ENCODE peak calls at places on chromosomes 2 and 18, in six cellular contexts. N is A549, V is sigmoid colon, W is adrenal gland, T is GM12878, B is suprapubic skin. J is an unnamed sample.

GRCh38 chr2:18387479-18388206 is 172.8 kb downstream of the RDH14 start:
- DNase-seq in W (peak), T (peak), N (peak), V (peak), B (peak), J (peak)

GRCh38 chr2:145723872-145724271 is 1204.0 kb upstream of the ZEB2 start:
- DNase-seq in B (no peak), V (no peak), T (no peak), W (no peak), N (no peak), J (no peak)

GRCh38 chr2:38602136-38602731 is 494 bp downstream of the HNRNPLL start:
- DNase-seq in B (peak), N (peak), T (no peak), V (peak), W (peak), J (no peak)

GRCh38 chr2:108855194-108855593 is 68.6 kb downstream of the CCDC138 start:
- DNase-seq in B (no peak), V (no peak), N (peak), W (no peak), T (no peak), J (no peak)

GRCh38 chr2:95043300-95043786 is 17.8 kb downstream of the MAL start:
- DNase-seq in V (peak), N (no peak), B (no peak), T (peak), W (peak), J (peak)

GRCh38 chr2:112582314-112582746 is 2.1 kb upstream of the CHCHD5 start:
- DNase-seq in B (no peak), T (no peak), V (no peak), W (peak), N (peak), J (peak)

GRCh38 chr2:208584387-208584965 is 177.9 kb downstream of the PTH2R start:
- DNase-seq in W (no peak), N (no peak), V (no peak), T (no peak), B (no peak), J (no peak)

GRCh38 chr2:239343946-239344856 is 56.6 kb downstream of the HDAC4 start:
- DNase-seq in W (no peak), T (no peak), V (no peak), N (no peak), B (no peak), J (no peak)

GRCh38 chr2:113162173-113162572 is 11.6 kb upstream of the PSD4 start:
- DNase-seq in N (no peak), B (no peak), W (no peak), T (no peak), V (no peak), J (no peak)

GRCh38 chr2:173520918-173521317 is 166.2 kb downstream of the CDCA7 start:
- DNase-seq in T (no peak), N (no peak), W (no peak), B (no peak), V (no peak), J (no peak)

GRCh38 chr2:176092270-176093144 is at the start of gene HOXD13:
- DNase-seq in W (no peak), N (no peak), V (peak), T (no peak), B (peak), J (no peak)

GRCh38 chr2:224930124-224930523 is 112.1 kb downstream of the DOCK10 start:
- DNase-seq in B (no peak), T (no peak), N (no peak), V (no peak), W (no peak), J (no peak)

GRCh38 chr18:10169064-10169562 is 255.3 kb downstream of the VAPA start:
- DNase-seq in B (no peak), V (no peak), N (no peak), T (no peak), W (no peak), J (no peak)

GRCh38 chr2:31138037-31138962 is at the start of gene GALNT14:
- DNase-seq in B (no peak), V (peak), W (peak), N (peak), T (no peak), J (no peak)

GRCh38 chr2:98505991-98506664 is 61.5 kb downstream of the INPP4A start:
- DNase-seq in B (no peak), T (no peak), V (peak), W (no peak), N (no peak), J (no peak)

GRCh38 chr2:213187833-213188532 is 36.6 kb upstream of the IKZF2 start:
- DNase-seq in T (no peak), V (no peak), B (no peak), W (no peak), N (peak), J (no peak)

GRCh38 chr2:104844813-104845551 is 8.9 kb upstream of the POU3F3 start:
- DNase-seq in V (no peak), W (no peak), N (no peak), B (no peak), T (no peak), J (no peak)

GRCh38 chr2:234116050-234116449 is 65.5 kb downstream of the SPP2 start:
- DNase-seq in T (no peak), B (no peak), V (no peak), N (no peak), W (no peak), J (no peak)

GRCh38 chr18:60277855-60278480 is 94.6 kb downstream of the MC4R start:
- DNase-seq in W (no peak), T (no peak), B (no peak), N (no peak), V (no peak), J (no peak)

GRCh38 chr2:29811378-29811777 is 110.0 kb downstream of the ALK start:
- DNase-seq in T (no peak), V (no peak), N (no peak), B (no peak), W (no peak), J (no peak)

GRCh38 chr2:78417355-78417754 is 608.1 kb upstream of the REG3G start:
- DNase-seq in T (no peak), V (no peak), N (no peak), B (no peak), W (no peak), J (no peak)

GRCh38 chr2:197904446-197904845 is 100.1 kb downstream of the PLCL1 start:
- DNase-seq in N (no peak), B (no peak), V (no peak), W (no peak), T (peak), J (no peak)

GRCh38 chr2:51222106-51222505 is 190.2 kb upstream of the NRXN1 start:
- DNase-seq in V (no peak), B (no peak), T (no peak), W (no peak), N (no peak), J (no peak)

GRCh38 chr2:215717627-215718412 is 282.0 kb upstream of the FN1 start:
- DNase-seq in B (no peak), T (no peak), V (no peak), W (no peak), N (no peak), J (no peak)

GRCh38 chr2:215722125-215722524 is 286.3 kb upstream of the FN1 start:
- DNase-seq in V (peak), B (no peak), N (no peak), W (no peak), T (no peak), J (no peak)

GRCh38 chr2:215716971-215717370 is 281.1 kb upstream of the FN1 start:
- DNase-seq in W (no peak), T (no peak), V (no peak), B (no peak), N (no peak), J (no peak)

GRCh38 chr2:215718426-215718825 is 282.6 kb upstream of the FN1 start:
- DNase-seq in B (no peak), T (no peak), V (no peak), W (no peak), N (no peak), J (no peak)

DNA sequence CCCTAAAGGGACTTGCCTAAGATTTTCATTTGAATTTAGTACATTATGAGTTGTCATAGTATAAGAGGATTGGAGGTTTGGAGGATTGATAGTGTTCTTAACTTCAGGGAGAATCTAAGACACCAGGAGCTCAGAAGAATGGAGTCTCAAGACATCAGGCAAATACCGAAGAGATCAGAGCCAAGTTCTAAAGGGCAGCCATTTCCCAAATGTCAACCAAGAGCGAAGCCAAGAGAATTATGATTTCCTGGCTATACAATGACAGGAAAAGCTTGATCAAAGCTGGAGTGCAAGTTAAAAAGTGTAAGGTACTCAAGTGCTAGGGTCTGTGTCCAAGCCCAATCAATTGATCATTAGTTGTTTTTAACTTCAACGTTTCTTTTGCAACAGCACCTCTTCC is 283.0 kb upstream of the FN1 start:
- DNase-seq in V (no peak), W (no peak), N (no peak), T (no peak), B (no peak), J (no peak)
- TF ChIP-seq POLR2A in V (no peak), W (no peak), N (no peak), T (no peak), B (no peak), J (no peak)

DNA sequence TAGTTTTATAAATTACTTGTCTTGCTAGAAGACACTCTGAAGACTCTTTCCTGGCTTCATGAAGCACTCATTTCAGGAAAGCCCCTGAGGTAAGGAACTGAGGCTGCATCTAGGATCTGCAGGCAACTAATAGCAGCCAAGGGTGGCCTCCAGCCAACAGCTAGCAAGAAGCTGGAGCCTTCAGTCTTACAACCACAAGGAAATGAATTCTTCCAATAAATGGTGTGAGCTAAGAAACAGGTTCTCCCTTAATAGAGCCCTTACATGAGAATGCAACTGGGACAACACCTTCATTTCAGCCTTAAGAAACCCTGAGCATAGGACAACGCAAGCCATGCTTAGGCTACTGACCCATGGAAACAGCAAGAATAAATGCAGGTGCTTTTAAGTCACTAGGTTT is 254.6 kb upstream of the RBBP8 start:
- DNase-seq in N (no peak), V (no peak), B (no peak), T (no peak), W (no peak), J (no peak)
- H3K27ac ChIP-seq in N (no peak), V (no peak), B (no peak), T (no peak), W (no peak), J (no peak)

GRCh38 chr2:119432882-119433522 is 1.3 kb downstream of the TMEM37 start:
- DNase-seq in T (no peak), N (no peak), B (peak), W (no peak), V (no peak), J (no peak)

GRCh38 chr2:119435148-119435952 is 3.7 kb downstream of the TMEM37 start:
- DNase-seq in W (no peak), T (no peak), V (no peak), N (no peak), B (no peak), J (no peak)

GRCh38 chr2:119431976-119432881 is 575 bp downstream of the TMEM37 start:
- DNase-seq in N (no peak), B (peak), W (peak), V (peak), T (no peak), J (no peak)

GRCh38 chr2:119434664-119435063 is 3.0 kb downstream of the TMEM37 start:
- DNase-seq in B (no peak), V (no peak), T (no peak), N (no peak), W (no peak), J (no peak)

DNA sequence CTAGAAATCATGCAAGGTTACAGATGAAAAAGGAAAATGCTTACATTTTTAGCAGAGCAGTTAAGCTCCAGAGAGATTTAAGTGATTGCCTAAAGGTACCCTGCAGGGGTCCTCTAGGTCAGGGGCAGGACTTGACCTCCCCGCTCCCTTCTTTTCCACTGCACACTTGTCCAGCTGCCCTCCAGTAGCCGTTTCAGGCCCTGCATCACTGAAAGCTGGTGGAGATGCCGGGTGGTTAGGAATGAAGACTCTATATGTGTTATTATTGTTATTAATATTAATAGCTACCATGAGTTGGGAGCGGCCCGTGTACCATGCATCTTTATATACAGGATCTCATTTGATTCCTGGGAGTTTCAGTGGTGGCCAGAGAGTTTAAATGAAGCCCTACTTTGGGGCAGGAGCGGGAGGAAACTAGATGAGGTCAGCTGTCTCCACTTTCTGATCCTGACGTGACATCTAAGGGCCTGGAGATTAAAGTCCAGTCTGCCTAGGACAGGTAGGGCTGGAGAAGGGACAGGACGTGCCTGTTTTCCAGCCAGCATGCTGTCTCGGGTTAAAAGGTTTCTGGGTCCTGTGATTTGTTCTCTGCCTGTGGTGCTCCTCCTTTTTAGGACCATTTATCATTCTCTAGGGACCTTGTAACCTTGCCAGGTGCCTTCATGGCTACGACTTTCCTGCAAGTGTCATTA is 2.1 kb downstream of the TMEM37 start:
- DNase-seq in T (no peak), B (no peak), W (no peak), N (no peak), V (no peak), J (no peak)
- TF ChIP-seq POLR2A in T (no peak), B (no peak), W (no peak), N (no peak), V (no peak), J (no peak)

GRCh38 chr2:166892397-166892796 is 4.1 kb downstream of the XIRP2 start:
- DNase-seq in W (no peak), N (no peak), T (no peak), B (no peak), V (no peak), J (no peak)

GRCh38 chr2:166899676-166900075 is 11.4 kb downstream of the XIRP2 start:
- DNase-seq in T (no peak), V (no peak), N (no peak), B (no peak), W (no peak), J (no peak)

GRCh38 chr2:166895243-166895642 is 7.0 kb downstream of the XIRP2 start:
- DNase-seq in W (no peak), N (no peak), T (no peak), V (no peak), B (no peak), J (no peak)

GRCh38 chr2:166900700-166901099 is 12.4 kb downstream of the XIRP2 start:
- DNase-seq in T (no peak), V (no peak), N (peak), B (no peak), W (no peak), J (no peak)

DNA sequence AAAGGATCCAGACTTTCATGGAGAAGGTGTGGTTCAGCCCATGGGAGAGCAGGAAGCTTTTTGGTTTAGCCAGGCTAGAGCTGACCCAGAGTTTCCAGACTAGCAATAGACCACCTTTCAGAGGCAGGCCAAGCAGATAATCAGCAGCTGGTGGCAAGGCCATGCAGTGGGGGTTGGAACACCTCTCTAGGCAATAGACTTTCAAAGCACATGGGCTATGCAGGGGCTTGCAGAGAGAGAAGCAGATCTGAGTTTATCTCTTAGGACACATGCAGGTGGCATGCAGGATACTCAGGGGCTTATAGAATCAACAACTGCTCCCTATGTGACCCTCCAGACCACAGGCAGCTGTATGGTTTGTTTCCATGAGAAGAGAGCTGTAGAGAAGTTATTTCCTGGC is 9.4 kb downstream of the XIRP2 start:
- DNase-seq in N (no peak), T (no peak), B (no peak), V (no peak), W (no peak), J (no peak)
- H3K27ac ChIP-seq in N (no peak), T (no peak), B (no peak), V (no peak), W (no peak), J (no peak)

GRCh38 chr18:31042391-31043181 is at the start of gene DSC3:
- DNase-seq in B (peak), N (peak), W (no peak), V (no peak), T (no peak), J (no peak)
- TF ChIP-seq POLR2A in B (peak), N (no peak), W (no peak), V (no peak), T (no peak), J (no peak)

DNA sequence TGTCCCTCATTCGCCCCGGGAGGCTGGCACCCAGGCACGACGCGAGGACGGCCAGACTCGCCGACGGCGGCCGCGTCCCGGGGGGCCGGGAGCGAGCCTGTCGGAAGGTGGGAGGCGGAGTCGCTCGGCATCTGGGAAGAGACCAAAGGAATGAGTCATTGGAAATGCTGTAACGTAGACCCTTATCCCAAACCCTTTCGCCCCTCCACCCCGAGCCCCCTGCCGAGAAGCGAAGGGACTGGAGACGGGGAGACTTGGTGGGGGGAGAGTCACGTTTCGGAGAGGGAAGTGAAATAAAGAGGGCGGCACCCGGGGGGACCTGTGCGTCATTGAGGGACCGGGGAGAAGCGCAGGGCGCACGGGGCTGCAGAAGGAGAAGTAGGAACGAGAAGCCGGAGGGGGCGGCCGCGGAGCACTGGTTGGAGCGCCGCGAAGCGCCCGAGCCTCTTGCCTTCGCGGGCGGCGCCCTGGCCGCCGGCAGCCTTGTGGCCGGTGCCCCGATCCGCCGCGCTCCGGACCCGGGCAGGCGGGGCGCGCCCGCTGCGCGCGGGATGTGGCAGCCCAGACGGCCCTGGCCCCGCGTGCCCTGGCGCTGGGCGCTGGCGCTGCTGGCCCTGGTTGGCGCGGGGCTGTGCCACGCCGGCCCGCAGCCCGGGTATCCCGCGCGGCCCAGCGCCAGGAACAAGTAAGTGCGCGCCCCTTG is at the start of gene EMILIN2:
- DNase-seq in T (no peak), N (no peak), B (peak), W (peak), V (peak), J (peak)
- H3K27ac ChIP-seq in T (no peak), N (no peak), B (peak), W (no peak), V (peak), J (peak)

DNA sequence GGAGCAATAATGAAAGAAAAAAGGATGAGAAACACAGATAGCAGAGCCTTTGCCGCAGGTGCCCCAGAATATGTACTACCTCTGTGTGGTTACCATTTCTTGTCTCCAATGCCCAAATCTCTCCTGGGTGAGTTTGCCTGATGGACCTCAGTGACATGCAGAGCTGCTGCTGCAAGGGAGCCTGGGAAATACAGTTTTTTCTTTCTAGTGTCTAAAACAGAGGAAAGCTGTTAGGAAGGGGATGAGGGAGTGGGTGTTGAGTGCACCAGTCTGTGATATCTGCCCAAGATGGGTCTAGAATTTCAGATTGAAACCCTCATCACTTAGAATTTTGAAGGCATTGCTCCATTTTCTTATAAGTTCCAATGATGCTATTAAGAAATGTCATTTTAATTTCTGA is 9.9 kb upstream of the MBOAT2 start:
- DNase-seq in N (no peak), V (no peak), B (no peak), W (no peak), T (no peak), J (no peak)
- TF ChIP-seq POLR2A in N (no peak), V (no peak), B (no peak), W (no peak), T (no peak), J (no peak)

DNA sequence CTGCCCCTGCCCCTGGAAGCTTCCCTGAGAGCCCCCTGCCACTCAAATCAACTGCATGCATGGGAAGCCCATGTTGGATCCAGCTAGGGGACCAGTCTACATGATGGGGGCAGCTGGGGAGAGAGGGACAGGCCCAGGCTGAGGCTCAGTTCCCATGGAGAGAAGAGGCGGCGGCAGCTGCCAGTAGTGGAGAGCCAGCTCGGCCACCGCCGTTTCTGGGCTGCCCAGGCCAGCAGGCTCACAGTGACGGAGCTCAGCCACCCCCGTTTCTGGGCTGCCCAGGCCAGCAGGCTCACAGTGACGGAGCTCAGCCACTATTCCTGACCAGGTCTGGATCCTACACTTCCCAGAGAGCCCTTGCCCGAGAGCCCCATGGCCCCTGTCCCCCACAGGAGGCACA is 3.6 kb downstream of the MAB21L4 start:
- DNase-seq in W (no peak), B (no peak), T (no peak), V (no peak), N (no peak), J (no peak)
- H3K27ac ChIP-seq in W (no peak), B (peak), T (no peak), V (no peak), N (no peak), J (no peak)